ENCODE peak calls at places on chromosomes 12 and 14, in nine cellular contexts. U is WERI-Rb-1, Z is BJ, Q is upper lobe of right lung, I is upper lobe of left lung, J is heart right ventricle, V is mucosa of descending colon, C is H1, G is thoracic aorta. L is an unnamed sample.

GRCh38 chr12:106436183-106436582 is 78.6 kb downstream of the POLR3B start:
- DNase-seq in U (no peak), Z (no peak), Q (no peak), I (no peak), J (no peak), V (no peak), C (no peak), G (no peak), L (no peak)

GRCh38 chr12:2248087-2248900 is 195.5 kb downstream of the CACNA1C start:
- DNase-seq in U (no peak), Z (no peak), Q (no peak), I (no peak), J (no peak), V (no peak), C (no peak), G (no peak), L (no peak)

GRCh38 chr14:99857551-99857950 is 64.3 kb downstream of the EML1 start:
- DNase-seq in U (no peak), Z (no peak), Q (no peak), I (no peak), J (no peak), V (no peak), C (no peak), G (no peak), L (no peak)

GRCh38 chr12:113261847-113262470 is 40.7 kb downstream of the TPCN1 start:
- DNase-seq in U (no peak), Z (no peak), Q (no peak), I (no peak), J (no peak), V (no peak), C (no peak), G (no peak), L (no peak)

GRCh38 chr12:92530706-92531105 is 172.1 kb upstream of the PLEKHG7 start:
- DNase-seq in U (no peak), Z (no peak), Q (no peak), I (no peak), J (no peak), V (no peak), C (no peak), G (no peak), L (no peak)

GRCh38 chr12:112941528-112942335 is 3.5 kb downstream of the OAS3 start:
- DNase-seq in U (no peak), Z (no peak), Q (no peak), I (no peak), J (no peak), V (no peak), C (no peak), G (no peak), L (no peak)

GRCh38 chr12:72010365-72010764 is 71.7 kb downstream of the TPH2 start:
- DNase-seq in U (no peak), Z (peak), Q (no peak), I (no peak), J (no peak), V (no peak), C (no peak), G (no peak), L (no peak)

GRCh38 chr14:73976150-73976549 is 26.0 kb downstream of the COQ6 start:
- DNase-seq in U (no peak), Z (no peak), Q (no peak), I (no peak), J (no peak), V (no peak), C (no peak), G (no peak), L (no peak)

GRCh38 chr14:53331921-53332320 is 178.8 kb upstream of the DDHD1 start:
- DNase-seq in U (no peak), Z (no peak), Q (no peak), I (no peak), J (no peak), V (no peak), C (peak), G (no peak), L (no peak)

GRCh38 chr12:96445743-96446655 is 43.4 kb upstream of the CFAP54 start:
- DNase-seq in U (no peak), Z (peak), Q (no peak), I (no peak), J (peak), V (peak), C (no peak), G (no peak), L (no peak)

GRCh38 chr12:69623970-69624369 is 13.3 kb upstream of the LRRC10 start:
- DNase-seq in U (no peak), Z (no peak), Q (peak), I (peak), J (peak), V (no peak), C (no peak), G (no peak), L (no peak)

GRCh38 chr12:41604830-41605229 is 416.7 kb downstream of the PDZRN4 start:
- DNase-seq in U (no peak), Z (no peak), Q (no peak), I (no peak), J (no peak), V (no peak), C (no peak), G (no peak), L (no peak)

GRCh38 chr14:83556065-83556464 is 1973.9 kb upstream of the FLRT2 start:
- DNase-seq in U (no peak), Z (no peak), Q (no peak), I (no peak), J (no peak), V (no peak), C (no peak), G (no peak), L (no peak)

GRCh38 chr12:51421266-51421884 is 3.3 kb upstream of the SLC4A8 start:
- DNase-seq in U (peak), Z (peak), Q (no peak), I (peak), J (peak), V (peak), C (peak), G (no peak), L (no peak)

GRCh38 chr14:99242816-99243795 is 28.9 kb downstream of the BCL11B start:
- DNase-seq in U (no peak), Z (no peak), Q (no peak), I (no peak), J (no peak), V (no peak), C (no peak), G (no peak), L (no peak)

DNA sequence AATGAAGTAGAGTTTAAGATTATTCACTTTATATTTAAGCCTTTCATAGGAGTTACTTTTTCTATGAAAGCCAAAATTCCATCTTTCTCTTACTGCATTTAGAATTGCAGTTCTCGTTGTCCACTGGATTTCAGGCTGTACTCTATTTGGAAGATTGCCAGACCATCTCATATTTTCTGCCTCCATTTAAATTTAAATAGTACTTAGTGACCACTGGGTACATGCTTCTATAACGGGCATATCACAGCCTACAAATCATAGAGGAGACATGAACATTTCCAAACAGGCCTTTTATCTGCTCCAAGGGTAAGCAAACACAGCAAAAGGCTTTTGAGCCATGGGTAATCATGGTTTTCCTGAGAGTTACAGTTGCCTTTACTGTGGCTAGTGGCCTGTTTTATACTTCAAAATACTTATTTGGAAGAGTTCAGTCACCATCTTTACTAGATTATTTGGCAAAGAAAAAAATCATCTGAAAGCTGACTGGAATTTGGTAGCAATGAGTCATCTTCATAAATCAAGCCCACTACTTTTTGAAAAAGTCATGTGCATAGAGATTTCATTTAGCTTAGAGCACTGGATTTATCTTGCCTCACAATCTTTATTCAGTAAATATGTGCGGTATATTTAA is 15.7 kb downstream of the ANO6 start:
- DNase-seq in U (no peak), Z (peak), Q (no peak), I (no peak), J (no peak), V (no peak), C (no peak), G (no peak), L (no peak)
- H3K4me3 ChIP-seq in U (no peak), Z (no peak), Q (no peak), I (no peak), J (no peak), V (no peak), C (no peak), G (no peak), L (no peak)

GRCh38 chr14:65297744-65298143 is 114.8 kb upstream of the FUT8 start:
- DNase-seq in U (no peak), Z (no peak), Q (no peak), I (peak), J (no peak), V (peak), C (no peak), G (no peak), L (no peak)
- TF ChIP-seq CTCF in U (no peak), Z (no peak), Q (no peak), I (no peak), J (no peak), V (no peak), C (no peak), G (no peak), L (no peak)

DNA sequence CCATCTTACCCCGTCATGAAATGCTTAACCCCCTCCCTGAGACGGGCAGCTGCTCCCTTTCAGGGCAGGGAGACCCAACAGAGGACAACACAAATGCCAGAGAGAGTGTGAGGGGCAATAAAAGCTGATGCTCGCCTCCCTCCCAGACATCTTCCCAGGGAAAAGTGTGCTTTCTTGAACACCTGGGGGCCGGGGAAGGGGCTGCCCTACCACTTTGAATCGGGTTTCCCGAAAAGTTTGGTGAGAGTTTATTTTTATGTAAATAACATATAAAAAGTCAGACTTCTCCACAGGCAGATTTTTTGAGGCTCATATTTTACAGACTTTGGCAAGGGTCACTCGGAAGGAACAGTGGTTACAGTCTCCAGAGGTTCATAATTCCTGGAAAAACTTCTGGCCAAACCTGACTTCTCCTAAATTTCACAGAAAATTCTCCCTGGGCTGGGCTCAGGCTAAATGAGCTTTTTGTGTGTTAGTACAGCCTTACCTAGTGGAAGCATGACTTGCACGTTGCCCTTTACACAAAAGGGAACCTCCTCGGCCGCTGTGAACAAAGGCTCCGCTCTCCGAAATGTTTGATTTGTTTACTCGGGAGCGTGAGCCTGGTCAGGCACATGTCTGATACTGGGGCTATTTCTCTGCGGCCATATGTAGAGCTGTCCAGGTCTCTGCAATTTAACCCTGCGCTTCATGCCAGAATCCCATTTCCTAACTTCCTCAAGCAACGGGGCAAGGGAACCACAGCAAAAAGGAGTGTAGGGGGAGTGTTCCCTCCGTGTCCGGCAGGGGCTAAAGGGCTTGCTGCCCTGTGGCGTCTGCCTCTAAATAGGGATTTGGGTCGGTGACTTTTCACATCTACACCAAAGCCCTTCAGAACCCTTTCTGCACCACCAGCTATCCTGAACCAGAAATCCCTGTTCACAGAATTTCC is 3.4 kb downstream of the RTL1 start:
- DNase-seq in U (no peak), Z (no peak), Q (no peak), I (no peak), J (peak), V (peak), C (no peak), G (no peak), L (no peak)
- H3K4me3 ChIP-seq in U (no peak), Z (no peak), Q (no peak), I (no peak), J (no peak), V (no peak), C (peak), G (no peak), L (no peak)

GRCh38 chr14:70317969-70318634 is 41.4 kb downstream of the COX16 start:
- DNase-seq in U (peak), Z (peak), Q (no peak), I (no peak), J (peak), V (peak), C (peak), G (no peak), L (no peak)
- TF ChIP-seq CTCF in U (peak), Z (peak), Q (peak), I (no peak), J (no peak), V (no peak), C (peak), G (no peak), L (no peak)

DNA sequence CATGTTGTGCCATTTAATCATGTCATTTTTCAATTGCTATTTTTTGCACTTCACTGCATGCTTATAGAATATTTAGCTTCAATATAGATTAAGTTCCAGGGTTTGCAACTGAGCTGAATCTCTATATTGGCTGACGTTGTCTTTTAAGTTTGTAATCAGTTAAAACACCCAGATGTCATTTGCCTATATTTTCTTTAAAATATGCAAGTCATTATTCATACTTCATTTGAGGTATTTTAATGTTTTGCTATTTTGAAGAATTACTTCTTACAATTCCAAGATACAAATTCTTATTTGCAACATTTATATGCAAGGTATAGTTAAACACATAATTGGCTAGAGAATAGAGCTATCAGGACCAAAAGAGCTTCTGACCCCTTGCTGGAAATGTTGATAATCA is 175.0 kb upstream of the NPAS3 start:
- DNase-seq in U (no peak), Z (no peak), Q (no peak), I (no peak), J (no peak), V (no peak), C (no peak), G (no peak), L (no peak)
- H3K4me3 ChIP-seq in U (no peak), Z (no peak), Q (no peak), I (no peak), J (no peak), V (no peak), C (no peak), G (no peak), L (no peak)

L was measured in tibial artery.